ENCODE peak calls at places on chromosomes 11 and 22, in nine cellular contexts. O, E, L, U, Z, R, K, H and S are unnamed samples.
A peak's percentile ranks its signal among the peaks of the same experiment; 100 is the strongest.

GRCh38 chr11:27153136-27153535 is 112.5 kb downstream of the BBOX1 start:
- DNase-seq in O (no peak), E (no peak), L (no peak), U (no peak), Z (no peak), R (no peak), K (no peak), H (no peak), S (no peak)

GRCh38 chr11:34316347-34317037 is 41.3 kb downstream of the ABTB2 start:
- DNase-seq in O (peak; percentile 23), E (no peak), L (peak; percentile 11), U (no peak), Z (no peak), R (no peak), K (no peak), H (no peak), S (peak; percentile 34)

GRCh38 chr11:76623171-76623883 is 47.2 kb downstream of the LRRC32 start:
- DNase-seq in O (peak; percentile 80), E (no peak), L (peak; percentile 56), U (no peak), Z (no peak), R (no peak), K (no peak), H (no peak), S (peak; percentile 86)

GRCh38 chr11:126969865-126970479 is 30.6 kb downstream of the KIRREL3 start:
- DNase-seq in O (peak; percentile 80), E (no peak), L (peak; percentile 48), U (no peak), Z (no peak), R (no peak), K (no peak), H (no peak), S (peak; percentile 91)

GRCh38 chr11:30683176-30683575 is 97.0 kb upstream of the MPPED2 start:
- DNase-seq in O (no peak), E (no peak), L (no peak), U (no peak), Z (no peak), R (no peak), K (no peak), H (no peak), S (peak; percentile 19)

GRCh38 chr11:59463176-59463575 is 6.4 kb downstream of the OR4D6 start:
- DNase-seq in O (peak; percentile 2), E (no peak), L (peak; percentile 4), U (no peak), Z (peak; percentile 60), R (no peak), K (no peak), H (no peak), S (peak; percentile 69)

GRCh38 chr22:26122920-26123468 is 46.3 kb upstream of the SEZ6L start:
- DNase-seq in O (no peak), E (no peak), L (no peak), U (no peak), Z (no peak), R (no peak), K (no peak), H (no peak), S (no peak)

GRCh38 chr11:61917357-61918109 is at the start of gene RAB3IL1:
- DNase-seq in O (peak; percentile 76), E (peak; percentile 82), L (peak; percentile 47), U (no peak), Z (peak; percentile 67), R (peak; percentile 16), K (no peak), H (no peak), S (peak; percentile 78)

GRCh38 chr11:345179-345578 is 24.1 kb upstream of the B4GALNT4 start:
- DNase-seq in O (no peak), E (no peak), L (no peak), U (no peak), Z (no peak), R (no peak), K (no peak), H (no peak), S (no peak)

GRCh38 chr11:115409116-115409663 is 95.0 kb downstream of the CADM1 start:
- DNase-seq in O (no peak), E (no peak), L (no peak), U (no peak), Z (no peak), R (peak; percentile 27), K (no peak), H (no peak), S (no peak)

GRCh38 chr11:10459029-10459970 is 4.2 kb downstream of the AMPD3 start:
- DNase-seq in O (no peak), E (no peak), L (no peak), U (peak; percentile 20), Z (no peak), R (no peak), K (peak; percentile 61), H (peak; percentile 43), S (no peak)

GRCh38 chr11:122917311-122917710 is 34.8 kb downstream of the JHY start:
- DNase-seq in O (peak; percentile 22), E (peak; percentile 20), L (peak; percentile 34), U (no peak), Z (no peak), R (no peak), K (no peak), H (no peak), S (peak; percentile 70)

GRCh38 chr11:65927904-65928397 is 8.7 kb downstream of the DRAP1 start:
- DNase-seq in O (peak; percentile 21), E (no peak), L (no peak), U (peak; percentile 61), Z (no peak), R (no peak), K (peak; percentile 78), H (peak; percentile 51), S (peak; percentile 31)

GRCh38 chr11:134224710-134225662 is 515 bp downstream of the VPS26B start:
- DNase-seq in O (peak; percentile 54), E (peak; percentile 66), L (peak; percentile 42), U (peak; percentile 23), Z (peak; percentile 22), R (no peak), K (peak; percentile 31), H (no peak), S (peak; percentile 65)

GRCh38 chr22:50545522-50546325 is at the start of gene KLHDC7B:
- DNase-seq in O (no peak), E (no peak), L (peak; percentile 32), U (no peak), Z (no peak), R (no peak), K (no peak), H (no peak), S (no peak)

GRCh38 chr11:122853971-122854446 is 15.7 kb downstream of the CRTAM start:
- DNase-seq in O (peak; percentile 84), E (no peak), L (peak; percentile 80), U (no peak), Z (no peak), R (peak; percentile 77), K (peak; percentile 64), H (no peak), S (peak; percentile 83)

GRCh38 chr11:108597736-108598355 is 4.3 kb upstream of the EXPH5 start:
- DNase-seq in O (no peak), E (no peak), L (peak; percentile 52), U (no peak), Z (no peak), R (no peak), K (no peak), H (no peak), S (no peak)

GRCh38 chr11:70490208-70490607 is 91.9 kb downstream of the CTTN start:
- DNase-seq in O (no peak), E (peak; percentile 4), L (no peak), U (no peak), Z (no peak), R (no peak), K (no peak), H (no peak), S (no peak)